ENCODE peak calls at places on chromosomes 4 and X, in six cellular contexts. One of them, this sample, is unnamed. For H3K4me1 and H3K36me3, the result is how much of the 10 kb centered on the place peaks cover.

GRCh38 chrX:3360881-3361280 is 14.4 kb upstream of the MXRA5 start:
- DNase-seq in tibial artery: no peak
- DNase-seq in SK-N-SH: no peak
- DNase-seq in suprapubic skin: no peak
- DNase-seq in left ventricle myocardium inferior: no peak
- DNase-seq in endodermal cell: no peak
- DNase-seq in this sample: no peak

GRCh38 chrX:130563476-130563875 is 161.7 kb downstream of the RBMX2 start:
- DNase-seq in suprapubic skin: no peak
- DNase-seq in SK-N-SH: no peak
- DNase-seq in tibial artery: no peak
- DNase-seq in left ventricle myocardium inferior: no peak
- DNase-seq in endodermal cell: no peak
- DNase-seq in this sample: no peak

GRCh38 chrX:2500091-2500680 is 590 bp downstream of the DHRSX start:
- DNase-seq in tibial artery: peak
- DNase-seq in suprapubic skin: no peak
- DNase-seq in SK-N-SH: peak
- DNase-seq in endodermal cell: peak
- DNase-seq in left ventricle myocardium inferior: peak
- DNase-seq in this sample: peak

GRCh38 chr4:31651541-31651940 is 931.4 kb downstream of the PCDH7 start:
- DNase-seq in left ventricle myocardium inferior: no peak
- DNase-seq in SK-N-SH: no peak
- DNase-seq in endodermal cell: no peak
- DNase-seq in suprapubic skin: no peak
- DNase-seq in tibial artery: no peak
- DNase-seq in this sample: no peak

GRCh38 chr4:139978692-139979091 is 175.3 kb downstream of the MAML3 start:
- DNase-seq in endodermal cell: no peak
- DNase-seq in SK-N-SH: no peak
- DNase-seq in tibial artery: no peak
- DNase-seq in left ventricle myocardium inferior: no peak
- DNase-seq in suprapubic skin: no peak
- DNase-seq in this sample: no peak

GRCh38 chrX:27446423-27446822 is 16.7 kb downstream of the PPP4R3C start:
- DNase-seq in endodermal cell: no peak
- DNase-seq in tibial artery: no peak
- DNase-seq in suprapubic skin: no peak
- DNase-seq in left ventricle myocardium inferior: no peak
- DNase-seq in SK-N-SH: no peak
- DNase-seq in this sample: no peak

GRCh38 chrX:119041175-119041574 is 31.6 kb upstream of the CT47C1 start:
- DNase-seq in suprapubic skin: no peak
- DNase-seq in SK-N-SH: no peak
- DNase-seq in endodermal cell: no peak
- DNase-seq in left ventricle myocardium inferior: peak
- DNase-seq in tibial artery: peak
- DNase-seq in this sample: peak

GRCh38 chr4:47274931-47275330 is 188.6 kb downstream of the COMMD8 start:
- DNase-seq in tibial artery: no peak
- DNase-seq in endodermal cell: no peak
- DNase-seq in suprapubic skin: no peak
- DNase-seq in left ventricle myocardium inferior: no peak
- DNase-seq in SK-N-SH: no peak
- DNase-seq in this sample: no peak

GRCh38 chr4:11503166-11503565 is 74.5 kb upstream of the HS3ST1 start:
- DNase-seq in suprapubic skin: no peak
- DNase-seq in left ventricle myocardium inferior: peak
- DNase-seq in endodermal cell: no peak
- DNase-seq in SK-N-SH: no peak
- DNase-seq in tibial artery: no peak
- DNase-seq in this sample: no peak

GRCh38 chr4:120155287-120155686 is 88.6 kb upstream of the MAD2L1 start:
- DNase-seq in tibial artery: no peak
- DNase-seq in left ventricle myocardium inferior: no peak
- DNase-seq in endodermal cell: no peak
- DNase-seq in suprapubic skin: no peak
- DNase-seq in SK-N-SH: no peak
- DNase-seq in this sample: no peak

GRCh38 chr4:795726-796119 is 30.2 kb downstream of the CPLX1 start:
- DNase-seq in endodermal cell: peak
- DNase-seq in SK-N-SH: no peak
- DNase-seq in suprapubic skin: no peak
- DNase-seq in tibial artery: no peak
- DNase-seq in left ventricle myocardium inferior: no peak
- DNase-seq in this sample: no peak

GRCh38 chrX:45077748-45078424 is 122.8 kb downstream of the DIPK2B start:
- DNase-seq in left ventricle myocardium inferior: no peak
- DNase-seq in tibial artery: no peak
- DNase-seq in endodermal cell: no peak
- DNase-seq in SK-N-SH: no peak
- DNase-seq in suprapubic skin: no peak
- DNase-seq in this sample: no peak

GRCh38 chr4:68162196-68162595 is 32.5 kb upstream of the TMPRSS11F start:
- DNase-seq in SK-N-SH: no peak
- DNase-seq in suprapubic skin: no peak
- DNase-seq in tibial artery: no peak
- DNase-seq in left ventricle myocardium inferior: no peak
- DNase-seq in endodermal cell: peak
- DNase-seq in this sample: no peak

GRCh38 chr4:175514174-175514573 is 297.9 kb downstream of the GPM6A start:
- DNase-seq in left ventricle myocardium inferior: no peak
- DNase-seq in SK-N-SH: no peak
- DNase-seq in tibial artery: no peak
- DNase-seq in endodermal cell: no peak
- DNase-seq in suprapubic skin: no peak
- DNase-seq in this sample: no peak

GRCh38 chrX:16711219-16712115 is 1.0 kb downstream of the CTPS2 start:
- DNase-seq in tibial artery: no peak
- DNase-seq in left ventricle myocardium inferior: peak
- DNase-seq in endodermal cell: peak
- DNase-seq in SK-N-SH: peak
- DNase-seq in suprapubic skin: no peak
- DNase-seq in this sample: no peak

GRCh38 chrX:104565791-104566687 is at the start of gene IL1RAPL2:
- DNase-seq in left ventricle myocardium inferior: no peak
- DNase-seq in SK-N-SH: peak
- DNase-seq in suprapubic skin: no peak
- DNase-seq in endodermal cell: peak
- DNase-seq in tibial artery: no peak
- DNase-seq in this sample: no peak

GRCh38 chrX:152450076-152450475 is 1.0 kb downstream of the GABRA3 start:
- DNase-seq in SK-N-SH: no peak
- DNase-seq in tibial artery: no peak
- DNase-seq in left ventricle myocardium inferior: no peak
- DNase-seq in endodermal cell: peak
- DNase-seq in suprapubic skin: no peak
- DNase-seq in this sample: no peak

GRCh38 chr4:39341075-39341725 is 25.0 kb downstream of the RFC1 start:
- DNase-seq in tibial artery: no peak
- DNase-seq in endodermal cell: no peak
- DNase-seq in SK-N-SH: no peak
- DNase-seq in left ventricle myocardium inferior: no peak
- DNase-seq in suprapubic skin: no peak
- DNase-seq in this sample: no peak

GRCh38 chr4:165369522-165369921 is 9.3 kb upstream of the CPE start:
- DNase-seq in left ventricle myocardium inferior: no peak
- DNase-seq in tibial artery: no peak
- DNase-seq in SK-N-SH: no peak
- DNase-seq in suprapubic skin: no peak
- DNase-seq in endodermal cell: no peak
- DNase-seq in this sample: no peak

GRCh38 chrX:11296051-11296450 is 2.8 kb downstream of the AMELX start:
- DNase-seq in suprapubic skin: no peak
- DNase-seq in SK-N-SH: no peak
- DNase-seq in endodermal cell: no peak
- DNase-seq in tibial artery: no peak
- DNase-seq in left ventricle myocardium inferior: no peak
- DNase-seq in this sample: no peak

GRCh38 chrX:10022580-10023245 is 55.6 kb downstream of the CLDN34 start:
- DNase-seq in left ventricle myocardium inferior: peak
- DNase-seq in endodermal cell: no peak
- DNase-seq in tibial artery: no peak
- DNase-seq in suprapubic skin: no peak
- DNase-seq in SK-N-SH: no peak
- DNase-seq in this sample: no peak

GRCh38 chr4:1062419-1062818 is 50.9 kb downstream of the RNF212 start:
- DNase-seq in left ventricle myocardium inferior: no peak
- DNase-seq in suprapubic skin: no peak
- DNase-seq in tibial artery: no peak
- DNase-seq in SK-N-SH: no peak
- DNase-seq in endodermal cell: no peak
- DNase-seq in this sample: no peak

DNA sequence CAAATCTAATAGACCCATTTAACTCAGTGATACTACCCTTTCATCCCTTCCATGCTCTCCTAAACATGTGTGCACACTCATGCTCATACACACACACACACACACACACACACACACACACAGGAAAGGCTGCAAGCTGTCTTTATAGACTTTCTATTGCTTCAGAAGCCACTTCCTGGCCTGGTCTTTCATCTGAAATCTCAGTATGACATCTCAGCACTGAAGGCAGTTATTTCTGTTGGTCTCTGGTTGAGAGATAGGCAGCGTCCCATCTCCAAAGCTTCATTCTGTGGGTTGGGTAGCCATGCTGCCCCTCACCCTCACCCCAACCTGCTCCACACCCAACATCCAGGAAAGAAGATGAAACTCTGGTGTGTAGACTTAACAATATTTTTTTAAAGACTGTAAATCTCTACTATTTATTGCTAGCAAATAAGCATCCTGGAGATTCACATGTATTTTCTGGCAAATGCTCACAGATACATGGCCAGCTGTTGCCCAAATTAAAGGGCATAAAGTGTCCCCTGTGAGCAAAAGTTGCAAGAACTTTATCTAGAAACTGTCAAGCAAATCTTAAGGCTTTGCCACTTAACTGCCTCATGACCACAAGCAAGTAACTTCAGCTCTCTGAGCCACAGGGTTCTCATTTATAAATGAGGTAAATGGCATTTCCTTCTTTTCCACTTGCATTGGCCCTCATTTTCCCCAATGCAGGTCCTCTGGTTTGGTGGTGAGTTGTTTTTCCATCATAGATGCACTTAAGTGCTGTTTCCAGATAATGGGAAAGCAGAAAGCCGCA is 189.8 kb upstream of the AFF2 start:
- DNase-seq in left ventricle myocardium inferior: no peak
- DNase-seq in SK-N-SH: no peak
- DNase-seq in endodermal cell: no peak
- DNase-seq in suprapubic skin: no peak
- DNase-seq in tibial artery: no peak
- DNase-seq in this sample: no peak
- H3K4me1 ChIP-seq in left ventricle myocardium inferior: under half
- H3K4me1 ChIP-seq in SK-N-SH: under half
- H3K4me1 ChIP-seq in endodermal cell: under half
- H3K4me1 ChIP-seq in suprapubic skin: under half
- H3K4me1 ChIP-seq in tibial artery: under half
- H3K4me1 ChIP-seq in this sample: under half

GRCh38 chr4:38094419-38094818 is 134.2 kb downstream of the PTTG2 start:
- DNase-seq in SK-N-SH: peak
- DNase-seq in tibial artery: no peak
- DNase-seq in endodermal cell: peak
- DNase-seq in left ventricle myocardium inferior: no peak
- DNase-seq in suprapubic skin: no peak
- DNase-seq in this sample: no peak
- H3K36me3 ChIP-seq in SK-N-SH: under half
- H3K36me3 ChIP-seq in tibial artery: under half
- H3K36me3 ChIP-seq in endodermal cell: half or more
- H3K36me3 ChIP-seq in left ventricle myocardium inferior: half or more
- H3K36me3 ChIP-seq in suprapubic skin: under half
- H3K36me3 ChIP-seq in this sample: under half

DNA sequence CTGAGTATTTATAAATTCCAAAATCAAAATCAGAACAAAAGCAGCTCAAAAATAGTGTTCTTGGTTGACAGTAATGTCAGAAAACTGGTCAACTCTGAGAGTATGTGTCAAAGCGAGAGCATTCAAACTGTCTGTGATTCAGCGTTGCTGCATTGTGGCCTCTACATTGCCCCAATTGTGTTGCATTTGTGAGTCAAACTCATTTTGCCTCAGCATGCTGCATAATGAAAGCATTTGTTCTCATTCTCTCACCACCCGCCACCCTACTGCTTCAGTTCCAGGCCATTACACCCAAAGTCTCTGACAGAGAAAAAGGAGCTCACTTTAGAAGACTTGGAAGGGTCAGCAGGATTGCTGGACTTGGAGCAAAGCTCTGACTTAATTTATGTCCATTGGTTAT is 153.7 kb upstream of the ANK2 start:
- DNase-seq in suprapubic skin: no peak
- DNase-seq in tibial artery: no peak
- DNase-seq in SK-N-SH: no peak
- DNase-seq in endodermal cell: peak
- DNase-seq in left ventricle myocardium inferior: no peak
- DNase-seq in this sample: no peak
- H3K4me1 ChIP-seq in suprapubic skin: under half
- H3K4me1 ChIP-seq in tibial artery: under half
- H3K4me1 ChIP-seq in SK-N-SH: under half
- H3K4me1 ChIP-seq in endodermal cell: under half
- H3K4me1 ChIP-seq in left ventricle myocardium inferior: under half
- H3K4me1 ChIP-seq in this sample: under half

GRCh38 chrX:73683236-73683859 is 120.4 kb downstream of the CHIC1 start:
- DNase-seq in suprapubic skin: no peak
- DNase-seq in tibial artery: no peak
- DNase-seq in SK-N-SH: no peak
- DNase-seq in endodermal cell: no peak
- DNase-seq in left ventricle myocardium inferior: no peak
- DNase-seq in this sample: no peak
- H3K36me3 ChIP-seq in suprapubic skin: under half
- H3K36me3 ChIP-seq in tibial artery: under half
- H3K36me3 ChIP-seq in SK-N-SH: under half
- H3K36me3 ChIP-seq in endodermal cell: under half
- H3K36me3 ChIP-seq in left ventricle myocardium inferior: under half
- H3K36me3 ChIP-seq in this sample: under half

DNA sequence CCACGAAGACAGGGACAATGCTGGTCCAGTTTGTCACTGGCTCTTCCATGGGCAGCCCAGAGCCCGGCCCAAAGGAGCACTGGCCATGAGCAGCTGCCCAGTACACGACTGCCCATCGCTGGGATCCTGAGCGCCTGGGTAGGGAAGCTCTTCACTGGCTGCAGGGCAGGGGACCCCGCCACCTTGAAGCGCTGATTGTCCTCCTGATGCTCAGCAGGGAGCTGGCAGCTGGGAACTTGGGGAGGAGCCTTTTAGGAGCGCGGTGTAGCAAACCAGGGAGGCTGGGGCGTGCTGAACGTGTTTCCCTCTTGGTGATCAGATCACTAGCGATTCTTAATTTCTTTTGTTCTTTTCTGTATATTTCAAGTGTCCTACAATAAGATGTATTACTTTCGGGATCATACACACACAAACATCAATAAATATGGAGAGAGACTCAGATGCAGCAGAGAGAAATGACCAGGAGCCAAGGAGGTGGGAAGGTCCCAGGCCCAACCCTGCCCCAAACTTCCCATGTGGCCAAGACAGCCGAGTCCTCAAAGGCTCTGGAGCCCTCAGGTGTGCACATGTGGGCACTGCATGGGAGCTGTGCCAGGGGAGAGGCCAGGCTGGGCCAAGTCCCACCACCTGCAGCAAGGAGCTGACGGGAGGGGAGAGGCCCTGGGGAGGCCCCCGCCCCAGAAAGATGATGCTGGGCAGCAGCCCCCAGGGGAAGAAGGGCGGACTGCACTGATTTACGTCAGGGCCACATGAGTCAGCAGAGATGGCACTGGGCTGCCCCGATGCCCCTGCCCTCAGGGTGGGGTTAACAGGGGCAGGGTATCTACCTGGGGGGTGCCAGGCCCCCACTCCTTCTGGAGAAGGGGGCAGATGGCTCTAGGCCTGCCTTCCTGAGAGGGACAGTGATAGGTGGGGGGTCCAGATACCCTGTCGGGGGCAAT is 1.6 kb downstream of the L1CAM start:
- DNase-seq in endodermal cell: no peak
- DNase-seq in SK-N-SH: no peak
- DNase-seq in suprapubic skin: no peak
- DNase-seq in tibial artery: no peak
- DNase-seq in left ventricle myocardium inferior: no peak
- DNase-seq in this sample: no peak
- H3K4me1 ChIP-seq in endodermal cell: under half
- H3K4me1 ChIP-seq in SK-N-SH: under half
- H3K4me1 ChIP-seq in suprapubic skin: under half
- H3K4me1 ChIP-seq in tibial artery: under half
- H3K4me1 ChIP-seq in left ventricle myocardium inferior: under half
- H3K4me1 ChIP-seq in this sample: under half